ENCODE peak calls at places on chromosomes 5 and 9, in five cellular contexts. Z is astrocyte of the spinal cord, K is endothelial cell, G is fibroblast of pulmonary artery, E is mammary epithelial cell. N is an unnamed sample.

GRCh38 chr5:66193419-66193818 is 49.3 kb downstream of the SREK1 start:
- DNase-seq in K (no peak), E (no peak), G (no peak), Z (no peak), N (no peak)

GRCh38 chr5:151800527-151800926 is 28.8 kb downstream of the G3BP1 start:
- DNase-seq in E (no peak), G (peak), Z (no peak), K (no peak), N (no peak)

GRCh38 chr9:108525214-108525613 is 330.6 kb downstream of the ACTL7B start:
- DNase-seq in G (no peak), E (no peak), Z (no peak), K (no peak), N (no peak)

GRCh38 chr5:132526290-132526973 is 16.9 kb downstream of the IL5 start:
- DNase-seq in Z (peak), E (peak), K (peak), G (peak), N (peak)

GRCh38 chr5:96321371-96321770 is 111.7 kb downstream of the PCSK1 start:
- DNase-seq in K (no peak), Z (no peak), E (peak), G (no peak), N (no peak)

GRCh38 chr5:32777733-32778132 is 66.6 kb downstream of the NPR3 start:
- DNase-seq in K (no peak), E (no peak), G (peak), Z (no peak), N (no peak)

GRCh38 chr9:27856748-27857147 is 283.5 kb upstream of the C9orf72 start:
- DNase-seq in G (no peak), E (no peak), Z (no peak), K (no peak), N (no peak)

GRCh38 chr9:92561374-92562329 is 25.9 kb upstream of the ECM2 start:
- DNase-seq in Z (peak), K (no peak), G (peak), E (peak), N (no peak)

GRCh38 chr5:80466669-80467485 is 21.0 kb upstream of the FAM151B start:
- DNase-seq in Z (peak), E (peak), K (no peak), G (peak), N (no peak)

GRCh38 chr9:116497081-116497480 is 190.0 kb upstream of the TRIM32 start:
- DNase-seq in E (no peak), K (no peak), G (peak), Z (no peak), N (no peak)

GRCh38 chr5:38601843-38602424 is 45.5 kb upstream of the LIFR start:
- DNase-seq in G (peak), E (peak), K (no peak), Z (peak), N (no peak)

GRCh38 chr5:147188200-147189108 is 46.4 kb upstream of the STK32A start:
- DNase-seq in K (peak), E (peak), Z (peak), G (peak), N (peak)

GRCh38 chr5:659496-660263 is 33.5 kb downstream of the TPPP start:
- DNase-seq in K (no peak), Z (no peak), E (no peak), G (no peak), N (no peak)

GRCh38 chr9:90300901-90301688 is 341.5 kb downstream of the DIRAS2 start:
- DNase-seq in Z (peak), K (no peak), E (peak), G (peak), N (no peak)

GRCh38 chr5:82104872-82105271 is 133.0 kb downstream of the ATG10 start:
- DNase-seq in E (no peak), Z (no peak), G (no peak), K (no peak), N (no peak)

GRCh38 chr5:138903113-138903789 is 28.1 kb upstream of the LRRTM2 start:
- DNase-seq in K (no peak), G (peak), Z (peak), E (peak), N (no peak)

GRCh38 chr9:33506626-33507370 is 17.3 kb upstream of the ANKRD18B start:
- DNase-seq in E (peak), K (no peak), G (peak), Z (peak), N (no peak)

GRCh38 chr9:21668504-21668903 is 133.9 kb upstream of the MTAP start:
- DNase-seq in Z (no peak), E (no peak), K (no peak), G (no peak), N (no peak)

GRCh38 chr9:23538060-23538387 is 288.0 kb downstream of the ELAVL2 start:
- DNase-seq in K (peak), G (no peak), E (no peak), Z (no peak), N (no peak)

GRCh38 chr5:168579987-168580508 is 880 bp upstream of the PANK3 start:
- DNase-seq in E (no peak), G (no peak), K (no peak), Z (no peak), N (no peak)

GRCh38 chr5:150305577-150305976 is 2.9 kb upstream of the ARSI start:
- DNase-seq in G (no peak), Z (no peak), K (no peak), E (no peak), N (no peak)

GRCh38 chr5:119330367-119331183 is 25.2 kb upstream of the TNFAIP8 start:
- DNase-seq in E (peak), K (no peak), G (no peak), Z (no peak), N (no peak)

GRCh38 chr9:16262467-16263261 is 607.8 kb downstream of the BNC2 start:
- DNase-seq in E (no peak), K (no peak), G (no peak), Z (peak), N (no peak)

GRCh38 chr5:173472164-173472563 is 143.9 kb upstream of the STC2 start:
- DNase-seq in E (peak), Z (peak), K (no peak), G (peak), N (no peak)

GRCh38 chr5:134003957-134004625 is 684 bp downstream of the VDAC1 start:
- DNase-seq in K (no peak), G (peak), E (peak), Z (peak), N (peak)

GRCh38 chr5:122639852-122640251 is 135.0 kb upstream of the SNX2 start:
- DNase-seq in G (no peak), E (no peak), K (no peak), Z (no peak), N (no peak)

GRCh38 chr5:150313921-150314716 is 11.4 kb upstream of the ARSI start:
- DNase-seq in E (no peak), K (no peak), Z (no peak), G (no peak), N (no peak)

DNA sequence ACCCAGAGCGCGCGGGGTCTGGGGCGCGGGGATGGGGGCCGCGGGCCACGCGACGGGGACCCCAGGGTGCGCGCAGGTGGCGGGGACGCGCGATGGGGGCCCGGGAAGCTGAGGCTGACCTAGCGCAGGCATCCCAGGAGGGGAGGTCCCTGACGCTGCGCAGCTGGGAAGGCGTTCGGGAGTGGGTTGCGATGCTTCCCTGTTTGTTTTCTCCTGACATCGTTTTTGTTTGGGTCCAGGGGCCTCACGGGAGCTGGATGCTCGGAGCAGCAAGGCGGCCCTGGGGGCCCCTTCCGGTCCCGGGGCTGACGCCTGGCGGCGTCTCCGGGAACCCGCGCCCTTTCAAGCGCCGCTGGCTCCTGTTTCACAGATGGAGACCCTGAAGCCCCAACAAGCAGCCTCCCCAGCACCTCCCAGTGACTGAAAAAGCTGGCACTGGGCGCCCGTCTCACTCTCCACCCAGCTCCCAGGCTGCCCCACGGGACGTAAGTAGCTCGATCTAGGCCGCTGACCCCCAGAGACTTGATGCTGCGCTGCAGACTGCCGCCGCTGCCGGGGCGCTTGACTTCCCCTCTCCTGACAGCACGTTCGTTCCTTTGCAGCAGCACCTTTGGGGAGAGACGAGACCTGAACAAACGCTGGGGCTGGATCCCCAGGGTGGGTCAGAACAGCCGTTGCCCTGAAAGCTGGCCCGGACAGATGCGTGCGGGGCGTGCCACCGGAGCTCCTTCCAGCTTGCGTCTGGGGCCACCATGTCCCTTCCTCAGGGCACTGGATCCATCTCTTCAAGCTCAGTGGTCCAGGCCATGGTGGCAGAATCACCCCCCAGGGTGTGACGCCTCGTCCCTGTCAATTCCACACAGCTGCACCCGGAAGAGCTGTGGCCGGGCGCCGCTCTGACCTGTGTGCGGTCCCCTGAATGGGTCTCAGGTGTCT is 593 bp downstream of the BRD3OS start:
- DNase-seq in Z (peak), E (peak), K (peak), G (peak), N (peak)
- TF ChIP-seq CTCF in Z (peak), E (peak), K (peak), G (peak), N (peak)

DNA sequence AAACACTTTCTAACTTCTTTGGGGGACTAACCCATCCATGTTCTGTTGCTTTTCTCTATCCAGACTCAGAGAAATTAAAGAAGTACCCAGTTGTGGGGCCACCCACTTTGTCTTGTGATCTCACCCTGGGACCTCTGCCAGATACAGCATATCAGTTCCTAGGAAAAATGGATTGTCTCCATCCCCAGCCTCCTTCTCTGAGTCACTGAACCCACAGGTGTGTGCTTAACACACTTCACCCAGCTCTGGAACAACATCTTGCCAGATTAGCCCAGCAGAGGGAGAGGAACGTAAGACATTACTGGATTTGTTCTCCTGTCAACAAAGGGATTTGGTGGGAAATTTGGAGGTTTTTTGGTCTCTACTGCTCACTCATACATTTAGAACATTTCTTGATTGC is 19.2 kb downstream of the FAM240B start:
- DNase-seq in Z (peak), G (peak), E (peak), K (no peak), N (no peak)
- TF ChIP-seq CTCF in Z (peak), G (peak), E (peak), K (no peak), N (no peak)

DNA sequence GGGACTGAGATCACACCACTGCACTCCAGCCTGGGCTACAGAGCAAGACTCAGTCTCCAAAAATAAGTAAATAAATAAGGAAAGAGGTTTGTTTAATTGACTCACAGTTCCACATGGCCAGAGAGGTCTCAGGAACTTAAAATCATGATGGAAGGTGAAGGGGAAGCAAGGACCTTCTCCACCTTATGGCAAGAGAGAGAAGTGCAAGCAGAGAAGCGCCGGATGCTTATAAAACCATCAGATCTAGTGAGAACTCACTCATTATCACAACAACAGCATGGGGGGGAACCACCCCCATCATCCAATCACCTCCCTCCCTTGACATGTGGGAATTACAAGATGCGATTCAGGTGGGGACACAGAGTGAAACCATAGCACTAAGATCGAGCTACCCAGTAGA is 22.8 kb upstream of the RGMB start:
- DNase-seq in G (peak), E (peak), Z (no peak), K (peak), N (no peak)
- TF ChIP-seq CTCF in G (peak), E (peak), Z (peak), K (peak), N (no peak)

DNA sequence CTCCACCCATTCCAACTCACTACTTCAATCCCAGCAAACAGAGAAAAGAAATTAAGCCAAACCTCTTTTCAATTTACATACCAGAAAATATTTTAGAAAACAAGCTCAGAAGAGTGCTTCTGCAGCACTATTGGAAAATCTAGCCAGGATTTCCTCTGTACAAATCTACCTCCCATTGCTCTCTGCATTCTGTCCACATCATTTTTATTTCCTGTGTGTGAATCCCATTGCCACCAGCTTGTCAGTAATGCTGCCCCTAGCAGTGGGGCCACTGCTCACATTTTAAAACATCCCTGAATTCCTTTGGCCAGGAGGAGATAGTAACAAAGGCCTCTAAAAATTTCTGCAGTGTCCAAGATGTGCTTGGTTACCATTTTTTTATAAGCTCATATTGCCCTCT is 232.5 kb downstream of the ARRDC3 start:
- DNase-seq in K (no peak), Z (no peak), G (no peak), E (no peak), N (no peak)
- TF ChIP-seq CTCF in K (no peak), Z (no peak), G (no peak), E (no peak), N (no peak)

GRCh38 chr5:110865400-110866094 is 126.7 kb downstream of the SLC25A46 start:
- DNase-seq in Z (peak), E (peak), G (peak), K (peak), N (peak)
- TF ChIP-seq CTCF in Z (peak), E (peak), G (peak), K (peak), N (peak)

GRCh38 chr5:113294341-113295110 is 140.3 kb downstream of the TSSK1B start:
- DNase-seq in K (peak), G (peak), Z (peak), E (peak), N (peak)
- TF ChIP-seq CTCF in K (no peak), G (peak), Z (peak), E (peak), N (no peak)

GRCh38 chr9:74366111-74366510 is 131.0 kb upstream of the RORB start:
- DNase-seq in Z (no peak), G (peak), E (no peak), K (no peak), N (no peak)
- TF ChIP-seq CTCF in Z (no peak), G (no peak), E (no peak), K (no peak), N (no peak)

N was measured in GM10248.